ENCODE peak calls at places on chromosomes 4 and X, in nine cellular contexts. One of them, this sample, is unnamed.

GRCh38 chr4:48651869-48652447 is 128.1 kb downstream of the FRYL start:
- DNase-seq in mucosa of descending colon: no peak
- DNase-seq in AG20443: peak
- DNase-seq in amniotic epithelial cell: no peak
- DNase-seq in T-helper 1 cell: no peak
- DNase-seq in LHCN-M2: peak
- DNase-seq in stimulated activated naive CD4-positive, alpha-beta T cell: no peak
- DNase-seq in AG08396: no peak
- DNase-seq in NCI-H1092: no peak
- DNase-seq in this sample: no peak

GRCh38 chr4:2408401-2408958 is 10.0 kb downstream of the ZFYVE28 start:
- DNase-seq in mucosa of descending colon: peak
- DNase-seq in AG20443: no peak
- DNase-seq in amniotic epithelial cell: no peak
- DNase-seq in T-helper 1 cell: no peak
- DNase-seq in LHCN-M2: no peak
- DNase-seq in stimulated activated naive CD4-positive, alpha-beta T cell: no peak
- DNase-seq in AG08396: no peak
- DNase-seq in NCI-H1092: no peak
- DNase-seq in this sample: no peak

GRCh38 chr4:38728651-38729141 is 54.1 kb downstream of the TLR10 start:
- DNase-seq in mucosa of descending colon: peak
- DNase-seq in AG20443: no peak
- DNase-seq in amniotic epithelial cell: no peak
- DNase-seq in T-helper 1 cell: no peak
- DNase-seq in LHCN-M2: no peak
- DNase-seq in stimulated activated naive CD4-positive, alpha-beta T cell: no peak
- DNase-seq in AG08396: no peak
- DNase-seq in NCI-H1092: no peak
- DNase-seq in this sample: no peak

GRCh38 chr4:31548823-31549222 is 828.7 kb downstream of the PCDH7 start:
- DNase-seq in mucosa of descending colon: no peak
- DNase-seq in AG20443: no peak
- DNase-seq in amniotic epithelial cell: no peak
- DNase-seq in T-helper 1 cell: no peak
- DNase-seq in LHCN-M2: no peak
- DNase-seq in stimulated activated naive CD4-positive, alpha-beta T cell: no peak
- DNase-seq in AG08396: no peak
- DNase-seq in NCI-H1092: no peak
- DNase-seq in this sample: no peak

GRCh38 chrX:72360326-72360725 is 54.6 kb upstream of the CITED1 start:
- DNase-seq in mucosa of descending colon: no peak
- DNase-seq in AG20443: no peak
- DNase-seq in amniotic epithelial cell: no peak
- DNase-seq in T-helper 1 cell: no peak
- DNase-seq in LHCN-M2: no peak
- DNase-seq in stimulated activated naive CD4-positive, alpha-beta T cell: no peak
- DNase-seq in AG08396: no peak
- DNase-seq in NCI-H1092: no peak
- DNase-seq in this sample: no peak

GRCh38 chr4:165502919-165503907 is 124.4 kb downstream of the CPE start:
- DNase-seq in mucosa of descending colon: no peak
- DNase-seq in AG20443: no peak
- DNase-seq in amniotic epithelial cell: peak
- DNase-seq in T-helper 1 cell: no peak
- DNase-seq in LHCN-M2: peak
- DNase-seq in stimulated activated naive CD4-positive, alpha-beta T cell: no peak
- DNase-seq in AG08396: no peak
- DNase-seq in NCI-H1092: no peak
- DNase-seq in this sample: peak

GRCh38 chr4:10893417-10893816 is 208.8 kb upstream of the CLNK start:
- DNase-seq in mucosa of descending colon: no peak
- DNase-seq in AG20443: no peak
- DNase-seq in amniotic epithelial cell: no peak
- DNase-seq in T-helper 1 cell: no peak
- DNase-seq in LHCN-M2: peak
- DNase-seq in stimulated activated naive CD4-positive, alpha-beta T cell: peak
- DNase-seq in AG08396: no peak
- DNase-seq in NCI-H1092: no peak
- DNase-seq in this sample: no peak

GRCh38 chr4:101919373-101919977 is 128.9 kb downstream of the BANK1 start:
- DNase-seq in mucosa of descending colon: no peak
- DNase-seq in AG20443: no peak
- DNase-seq in amniotic epithelial cell: no peak
- DNase-seq in T-helper 1 cell: no peak
- DNase-seq in LHCN-M2: no peak
- DNase-seq in stimulated activated naive CD4-positive, alpha-beta T cell: no peak
- DNase-seq in AG08396: no peak
- DNase-seq in NCI-H1092: no peak
- DNase-seq in this sample: no peak

GRCh38 chr4:163702736-163703135 is 208.2 kb downstream of the TMA16 start:
- DNase-seq in mucosa of descending colon: no peak
- DNase-seq in AG20443: no peak
- DNase-seq in amniotic epithelial cell: no peak
- DNase-seq in T-helper 1 cell: no peak
- DNase-seq in LHCN-M2: no peak
- DNase-seq in stimulated activated naive CD4-positive, alpha-beta T cell: no peak
- DNase-seq in AG08396: no peak
- DNase-seq in NCI-H1092: no peak
- DNase-seq in this sample: no peak

GRCh38 chr4:88705805-88706518 is 8.3 kb upstream of the NAP1L5 start:
- DNase-seq in mucosa of descending colon: no peak
- DNase-seq in AG20443: peak
- DNase-seq in amniotic epithelial cell: no peak
- DNase-seq in T-helper 1 cell: no peak
- DNase-seq in LHCN-M2: peak
- DNase-seq in stimulated activated naive CD4-positive, alpha-beta T cell: no peak
- DNase-seq in AG08396: peak
- DNase-seq in NCI-H1092: no peak
- DNase-seq in this sample: no peak

GRCh38 chr4:142475663-142476062 is 370.4 kb downstream of the INPP4B start:
- DNase-seq in mucosa of descending colon: no peak
- DNase-seq in AG20443: no peak
- DNase-seq in amniotic epithelial cell: peak
- DNase-seq in T-helper 1 cell: no peak
- DNase-seq in LHCN-M2: peak
- DNase-seq in stimulated activated naive CD4-positive, alpha-beta T cell: no peak
- DNase-seq in AG08396: no peak
- DNase-seq in NCI-H1092: no peak
- DNase-seq in this sample: no peak

This sample was measured in stromal cell of bone marrow.